ENCODE peak calls at places on chromosome 22, in four cellular contexts. N, W, L and B are unnamed samples.
A peak's percentile ranks its signal among the peaks of the same experiment; 100 is the strongest.

GRCh38 chr22:38937541-38937940 is 19.9 kb upstream of the APOBEC3A start:
- DNase-seq in N (no peak), W (no peak), L (no peak), B (no peak)

GRCh38 chr22:17303840-17304779 is 65.2 kb upstream of the CECR2 start:
- DNase-seq in N (no peak), W (no peak), L (no peak), B (no peak)

GRCh38 chr22:19663821-19664325 is 50.4 kb upstream of the SEPTIN5 start:
- DNase-seq in N (no peak), W (peak; percentile 72), L (peak; percentile 85), B (no peak)

GRCh38 chr22:22110548-22111266 is 128.1 kb upstream of the TOP3B start:
- DNase-seq in N (peak; percentile 63), W (peak; percentile 94), L (peak; percentile 76), B (peak; percentile 62)

GRCh38 chr22:40890881-40891280 is 29.0 kb upstream of the DNAJB7 start:
- DNase-seq in N (no peak), W (no peak), L (no peak), B (no peak)

GRCh38 chr22:40462195-40462988 is 92.0 kb downstream of the SGSM3 start:
- DNase-seq in N (no peak), W (no peak), L (no peak), B (no peak)

GRCh38 chr22:41094036-41094435 is 1.6 kb downstream of the EP300 start:
- DNase-seq in N (no peak), W (peak; percentile 14), L (peak; percentile 10), B (no peak)

GRCh38 chr22:49951986-49952896 is 8.3 kb upstream of the PIM3 start:
- DNase-seq in N (no peak), W (no peak), L (no peak), B (no peak)

GRCh38 chr22:22098457-22099193 is 116.0 kb upstream of the TOP3B start:
- DNase-seq in N (no peak), W (no peak), L (no peak), B (no peak)

GRCh38 chr22:41290262-41291221 is 4.6 kb upstream of the RANGAP1 start:
- DNase-seq in N (peak; percentile 60), W (no peak), L (no peak), B (peak; percentile 58)

GRCh38 chr22:42699281-42699681 is 21.4 kb downstream of the A4GALT start:
- DNase-seq in N (no peak), W (no peak), L (no peak), B (no peak)

GRCh38 chr22:40748388-40748970 is 69.2 kb downstream of the MCHR1 start:
- DNase-seq in N (no peak), W (no peak), L (no peak), B (no peak)

GRCh38 chr22:27347951-27348350 is 453.6 kb downstream of the MN1 start:
- DNase-seq in N (no peak), W (no peak), L (no peak), B (no peak)

GRCh38 chr22:19596680-19597398 is 72.6 kb upstream of the CLDN5 start:
- DNase-seq in N (no peak), W (peak; percentile 40), L (no peak), B (no peak)

DNA sequence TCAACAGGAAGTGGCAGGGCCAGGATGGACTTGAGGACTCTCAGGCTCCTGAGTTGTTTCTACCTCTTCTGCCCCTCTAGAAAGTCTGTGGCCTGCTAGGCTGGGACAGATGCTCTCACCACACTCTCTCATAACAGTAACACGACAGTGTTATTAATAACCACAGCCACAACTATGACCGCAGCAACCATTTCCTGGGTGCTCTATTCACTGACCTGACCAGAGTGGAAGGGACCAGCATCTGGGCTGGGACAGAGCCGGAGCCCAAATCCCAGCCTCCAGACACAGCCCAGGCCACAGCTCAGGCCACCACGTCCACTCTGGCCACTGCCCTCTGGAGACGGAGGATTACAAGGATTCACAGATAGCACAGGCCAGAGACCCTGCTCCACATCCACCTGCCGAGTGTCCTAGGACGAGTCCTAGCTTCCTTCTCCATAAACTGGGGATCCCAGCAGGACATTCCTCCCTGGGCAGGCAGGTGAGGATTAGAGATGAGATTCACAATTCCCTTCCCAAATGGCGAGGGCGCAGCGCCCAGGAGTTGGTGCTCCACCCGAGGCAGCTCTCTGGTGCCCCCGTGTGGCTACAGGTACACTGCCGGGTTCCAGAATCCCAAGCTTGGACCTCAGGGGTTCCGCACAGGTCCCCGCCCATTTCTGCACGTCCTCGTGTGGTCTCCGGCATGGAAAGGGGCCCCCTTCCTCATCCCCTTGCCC is 7.1 kb downstream of the PNPLA5 start:
- DNase-seq in N (peak; percentile 89), W (peak; percentile 68), L (peak; percentile 75), B (peak; percentile 96)
- TF ChIP-seq TEAD4 in N (no peak), W (no peak), L (no peak), B (peak; percentile 4)

GRCh38 chr22:37905534-37906363 is at the start of gene MICALL1:
- DNase-seq in N (peak; percentile 68), W (peak; percentile 85), L (peak; percentile 95), B (no peak)

GRCh38 chr22:37906364-37907008 is 389 bp downstream of the MICALL1 start:
- DNase-seq in N (peak; percentile 49), W (peak; percentile 42), L (peak; percentile 78), B (peak; percentile 61)

GRCh38 chr22:37909756-37910155 is 3.7 kb downstream of the MICALL1 start:
- DNase-seq in N (no peak), W (no peak), L (no peak), B (no peak)

GRCh38 chr22:37904572-37905533 is 1.2 kb upstream of the MICALL1 start:
- DNase-seq in N (no peak), W (peak; percentile 69), L (peak; percentile 58), B (no peak)

GRCh38 chr22:37907036-37907954 is 1.2 kb downstream of the MICALL1 start:
- DNase-seq in N (no peak), W (no peak), L (no peak), B (no peak)
- TF ChIP-seq TEAD4 in N (no peak), W (no peak), L (no peak), B (no peak)

DNA sequence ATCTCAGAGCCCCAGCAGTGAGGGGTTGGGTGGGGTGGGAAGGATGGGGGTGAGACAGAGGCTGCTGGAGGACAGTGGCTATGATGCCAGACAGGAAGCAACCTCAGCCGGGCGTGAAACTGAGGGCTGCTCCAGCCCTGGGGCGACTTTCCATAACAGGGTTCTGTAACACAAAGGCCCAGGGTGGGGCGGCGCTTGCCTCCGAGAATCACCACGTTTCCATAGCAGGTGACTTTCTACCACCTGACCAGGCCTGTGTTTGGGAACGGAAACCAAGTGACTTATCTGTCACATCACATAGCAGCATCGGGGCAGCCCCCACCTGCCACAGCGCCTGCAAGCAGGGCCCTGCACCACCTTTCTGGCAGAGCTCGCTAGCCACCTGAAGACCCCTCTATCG is 85.8 kb downstream of the TRMU start:
- DNase-seq in N (no peak), W (no peak), L (no peak), B (no peak)
- TF ChIP-seq TEAD4 in N (no peak), W (no peak), L (no peak), B (no peak)

GRCh38 chr22:47654922-47655451 is 892.5 kb downstream of the TBC1D22A start:
- DNase-seq in N (no peak), W (no peak), L (no peak), B (no peak)
- TF ChIP-seq TEAD4 in N (no peak), W (no peak), L (no peak), B (no peak)

GRCh38 chr22:35638408-35638807 is 9.8 kb upstream of the APOL6 start:
- DNase-seq in N (no peak), W (no peak), L (peak; percentile 89), B (no peak)
- TF ChIP-seq TEAD4 in N (no peak), W (no peak), L (no peak), B (no peak)

DNA sequence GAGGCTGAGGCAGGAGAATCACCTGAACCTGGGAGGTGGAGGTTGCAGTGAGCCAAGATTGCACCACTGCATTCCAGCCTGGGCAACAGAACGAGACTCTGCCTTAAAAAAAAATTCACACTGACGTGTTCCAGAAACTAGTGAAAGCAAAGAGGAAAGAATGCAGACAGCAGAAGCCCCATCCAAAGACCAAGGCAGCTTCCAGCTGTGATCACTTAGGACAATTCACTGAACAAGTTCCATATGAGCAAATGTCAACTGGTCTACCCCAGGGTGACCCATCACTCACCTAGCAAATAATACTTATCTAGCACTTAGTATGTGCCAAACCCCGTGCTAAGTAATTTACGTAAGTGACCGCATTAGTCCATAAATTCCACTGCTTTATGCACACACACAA is 138.9 kb downstream of the LARGE1 start:
- DNase-seq in N (no peak), W (no peak), L (no peak), B (no peak)
- TF ChIP-seq TEAD4 in N (no peak), W (no peak), L (no peak), B (no peak)

GRCh38 chr22:24455751-24456426 is 28.5 kb downstream of the ADORA2A start:
- DNase-seq in N (no peak), W (peak; percentile 43), L (no peak), B (no peak)
- TF ChIP-seq TEAD4 in N (no peak), W (no peak), L (no peak), B (no peak)

DNA sequence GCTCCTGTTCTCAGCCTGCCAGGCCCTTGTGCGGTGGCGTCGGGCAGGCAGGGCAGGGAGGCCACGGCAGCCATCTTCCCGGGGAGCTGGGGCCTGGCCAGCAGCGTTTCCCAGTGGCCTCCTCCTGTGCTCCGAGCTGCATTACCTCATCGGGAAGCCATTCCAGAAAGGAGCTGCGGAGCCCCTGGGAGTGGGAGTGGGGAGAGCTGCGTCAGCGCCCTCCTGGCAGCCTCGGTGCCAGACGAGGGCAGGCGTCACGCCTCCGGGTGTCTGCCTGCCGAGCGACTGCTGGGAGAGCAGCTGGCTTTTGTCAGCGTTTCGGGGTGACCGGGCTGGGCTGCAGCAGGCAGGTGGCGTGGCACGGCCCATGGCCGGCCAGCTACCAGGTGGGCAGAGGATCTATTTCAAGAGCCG is 30.9 kb upstream of the WNT7B start:
- DNase-seq in N (no peak), W (no peak), L (peak; percentile 92), B (no peak)
- TF ChIP-seq TEAD4 in N (no peak), W (no peak), L (peak; percentile 86), B (no peak)

GRCh38 chr22:30246962-30247376 is 410 bp upstream of the LIF start:
- DNase-seq in N (no peak), W (no peak), L (peak; percentile 53), B (no peak)

GRCh38 chr22:30245181-30245984 is 1.2 kb downstream of the LIF start:
- DNase-seq in N (peak; percentile 38), W (no peak), L (no peak), B (no peak)

GRCh38 chr22:30247974-30248373 is 1.4 kb upstream of the LIF start:
- DNase-seq in N (no peak), W (no peak), L (no peak), B (no peak)

GRCh38 chr22:30247561-30247960 is 1.0 kb upstream of the LIF start:
- DNase-seq in N (no peak), W (no peak), L (no peak), B (no peak)

GRCh38 chr22:30245985-30246901 is at the start of gene LIF:
- DNase-seq in N (peak; percentile 56), W (peak; percentile 26), L (peak; percentile 83), B (no peak)
- TF ChIP-seq TEAD4 in N (no peak), W (no peak), L (no peak), B (no peak)